ENCODE peak calls at places on chromosomes 16 and 17, in nine cellular contexts. X, D, L, G, V, R, W, A and N are unnamed samples.

GRCh38 chr17:82439194-82439828 is 11.2 kb downstream of the CYBC1 start:
- DNase-seq in X (no peak), D (no peak), L (no peak), G (no peak), V (no peak), R (peak; percentile 68), W (no peak), A (no peak), N (no peak)

GRCh38 chr17:46862949-46863348 is 11.6 kb downstream of the WNT9B start:
- DNase-seq in X (no peak), D (no peak), L (no peak), G (no peak), V (no peak), R (no peak), W (no peak), A (no peak), N (peak; percentile 93)

GRCh38 chr17:9475259-9475658 is 100.4 kb downstream of the STX8 start:
- DNase-seq in X (no peak), D (no peak), L (no peak), G (no peak), V (no peak), R (no peak), W (no peak), A (no peak), N (no peak)

GRCh38 chr17:700504-701094 is 14.0 kb downstream of the VPS53 start:
- DNase-seq in X (no peak), D (no peak), L (no peak), G (no peak), V (peak; percentile 25), R (no peak), W (no peak), A (peak; percentile 67), N (no peak)

GRCh38 chr17:46135879-46136562 is 57.2 kb downstream of the KANSL1 start:
- DNase-seq in X (no peak), D (no peak), L (no peak), G (no peak), V (no peak), R (no peak), W (no peak), A (no peak), N (no peak)

GRCh38 chr17:9959377-9959981 is 54.4 kb upstream of the RCVRN start:
- DNase-seq in X (no peak), D (peak; percentile 43), L (no peak), G (peak; percentile 65), V (peak; percentile 15), R (peak; percentile 61), W (no peak), A (peak; percentile 97), N (peak; percentile 88)

GRCh38 chr16:73047536-73048291 is at the start of gene ZFHX3:
- DNase-seq in X (no peak), D (peak; percentile 42), L (no peak), G (no peak), V (peak; percentile 33), R (peak; percentile 89), W (peak; percentile 1), A (no peak), N (peak; percentile 83)

GRCh38 chr17:68061512-68062313 is 26.2 kb downstream of the KPNA2 start:
- DNase-seq in X (no peak), D (peak; percentile 49), L (no peak), G (no peak), V (no peak), R (no peak), W (no peak), A (no peak), N (no peak)

GRCh38 chr17:14325618-14326167 is 24.8 kb downstream of the HS3ST3B1 start:
- DNase-seq in X (no peak), D (no peak), L (no peak), G (no peak), V (no peak), R (no peak), W (no peak), A (no peak), N (no peak)

GRCh38 chr17:57899822-57900221 is 50.0 kb upstream of the MRPS23 start:
- DNase-seq in X (no peak), D (no peak), L (no peak), G (no peak), V (no peak), R (peak; percentile 81), W (no peak), A (no peak), N (no peak)

GRCh38 chr17:34843682-34844081 is 117.6 kb downstream of the CCT6B start:
- DNase-seq in X (no peak), D (no peak), L (no peak), G (no peak), V (no peak), R (no peak), W (no peak), A (no peak), N (no peak)

GRCh38 chr17:7732981-7733557 is 15.5 kb downstream of the DNAH2 start:
- DNase-seq in X (no peak), D (no peak), L (no peak), G (no peak), V (no peak), R (peak; percentile 59), W (no peak), A (no peak), N (no peak)

GRCh38 chr17:66422181-66422580 is 119.8 kb downstream of the PRKCA start:
- DNase-seq in X (no peak), D (no peak), L (no peak), G (no peak), V (peak; percentile 51), R (no peak), W (no peak), A (no peak), N (no peak)

GRCh38 chr17:40331743-40332641 is 23.0 kb downstream of the RARA start:
- DNase-seq in X (no peak), D (peak; percentile 85), L (peak; percentile 72), G (no peak), V (no peak), R (peak; percentile 92), W (no peak), A (no peak), N (no peak)

GRCh38 chr17:31310260-31310659 is 3.6 kb downstream of the EVI2B start:
- DNase-seq in X (no peak), D (no peak), L (no peak), G (no peak), V (no peak), R (no peak), W (no peak), A (no peak), N (no peak)

GRCh38 chr16:56348168-56349085 is 76.9 kb downstream of the AMFR start:
- DNase-seq in X (no peak), D (no peak), L (no peak), G (no peak), V (no peak), R (peak; percentile 51), W (no peak), A (peak; percentile 64), N (no peak)

GRCh38 chr17:36931697-36932382 is 5.4 kb upstream of the LHX1 start:
- DNase-seq in X (no peak), D (no peak), L (no peak), G (no peak), V (no peak), R (peak; percentile 46), W (no peak), A (peak; percentile 76), N (peak; percentile 35)

GRCh38 chr16:72172105-72173034 is at the start of gene PMFBP1:
- DNase-seq in X (peak; percentile 64), D (peak; percentile 79), L (peak; percentile 27), G (no peak), V (peak; percentile 87), R (no peak), W (no peak), A (no peak), N (no peak)

GRCh38 chr16:52677487-52677886 is 130.5 kb upstream of the TOX3 start:
- DNase-seq in X (no peak), D (no peak), L (no peak), G (no peak), V (peak; percentile 38), R (no peak), W (no peak), A (no peak), N (no peak)

GRCh38 chr17:10251212-10251948 is 53.0 kb upstream of the GAS7 start:
- DNase-seq in X (no peak), D (no peak), L (no peak), G (no peak), V (no peak), R (no peak), W (no peak), A (no peak), N (no peak)